ENCODE peak calls at places on chromosomes 13 and 19, in eight cellular contexts. One of them, this sample, is unnamed.

GRCh38 chr13:26557393-26558073 is at the start of gene WASF3:
- DNase-seq in fibroblast of mammary gland: peak
- DNase-seq in stimulated activated CD4-positive, alpha-beta T cell treated with anti-CD3 and anti-CD28 coated beads, TNF-alpha, amount 100 ng/mL, for 4 hours: no peak
- DNase-seq in activated gamma-delta T cell treated with Interleukin-2 at 50 U/mL for 16 hours: peak
- DNase-seq in body of pancreas: peak
- DNase-seq in NCI-H2171: peak
- DNase-seq in GM03348: peak
- DNase-seq in MCF 10A: peak
- DNase-seq in this sample: peak

GRCh38 chr13:97978661-97979450 is 25.4 kb downstream of the IPO5 start:
- DNase-seq in fibroblast of mammary gland: peak
- DNase-seq in stimulated activated CD4-positive, alpha-beta T cell treated with anti-CD3 and anti-CD28 coated beads, TNF-alpha, amount 100 ng/mL, for 4 hours: no peak
- DNase-seq in activated gamma-delta T cell treated with Interleukin-2 at 50 U/mL for 16 hours: no peak
- DNase-seq in body of pancreas: no peak
- DNase-seq in NCI-H2171: no peak
- DNase-seq in GM03348: peak
- DNase-seq in MCF 10A: peak
- DNase-seq in this sample: no peak

GRCh38 chr13:24693862-24694471 is 13.8 kb downstream of the ATP12A start:
- DNase-seq in fibroblast of mammary gland: peak
- DNase-seq in stimulated activated CD4-positive, alpha-beta T cell treated with anti-CD3 and anti-CD28 coated beads, TNF-alpha, amount 100 ng/mL, for 4 hours: no peak
- DNase-seq in activated gamma-delta T cell treated with Interleukin-2 at 50 U/mL for 16 hours: peak
- DNase-seq in body of pancreas: peak
- DNase-seq in NCI-H2171: peak
- DNase-seq in GM03348: no peak
- DNase-seq in MCF 10A: peak
- DNase-seq in this sample: peak

GRCh38 chr13:30873519-30873918 is 32.6 kb upstream of the MEDAG start:
- DNase-seq in fibroblast of mammary gland: no peak
- DNase-seq in stimulated activated CD4-positive, alpha-beta T cell treated with anti-CD3 and anti-CD28 coated beads, TNF-alpha, amount 100 ng/mL, for 4 hours: no peak
- DNase-seq in activated gamma-delta T cell treated with Interleukin-2 at 50 U/mL for 16 hours: no peak
- DNase-seq in body of pancreas: no peak
- DNase-seq in NCI-H2171: no peak
- DNase-seq in GM03348: no peak
- DNase-seq in MCF 10A: no peak
- DNase-seq in this sample: no peak

GRCh38 chr13:45690636-45691035 is 11.5 kb upstream of the CBY2 start:
- DNase-seq in fibroblast of mammary gland: no peak
- DNase-seq in stimulated activated CD4-positive, alpha-beta T cell treated with anti-CD3 and anti-CD28 coated beads, TNF-alpha, amount 100 ng/mL, for 4 hours: no peak
- DNase-seq in activated gamma-delta T cell treated with Interleukin-2 at 50 U/mL for 16 hours: no peak
- DNase-seq in body of pancreas: no peak
- DNase-seq in NCI-H2171: no peak
- DNase-seq in GM03348: no peak
- DNase-seq in MCF 10A: no peak
- DNase-seq in this sample: no peak

GRCh38 chr13:45021250-45021649 is 31.9 kb downstream of the GPALPP1 start:
- DNase-seq in fibroblast of mammary gland: no peak
- DNase-seq in stimulated activated CD4-positive, alpha-beta T cell treated with anti-CD3 and anti-CD28 coated beads, TNF-alpha, amount 100 ng/mL, for 4 hours: no peak
- DNase-seq in activated gamma-delta T cell treated with Interleukin-2 at 50 U/mL for 16 hours: no peak
- DNase-seq in body of pancreas: no peak
- DNase-seq in NCI-H2171: no peak
- DNase-seq in GM03348: no peak
- DNase-seq in MCF 10A: no peak
- DNase-seq in this sample: no peak

GRCh38 chr19:18998276-18998675 is 35.0 kb downstream of the SUGP2 start:
- DNase-seq in fibroblast of mammary gland: no peak
- DNase-seq in stimulated activated CD4-positive, alpha-beta T cell treated with anti-CD3 and anti-CD28 coated beads, TNF-alpha, amount 100 ng/mL, for 4 hours: no peak
- DNase-seq in activated gamma-delta T cell treated with Interleukin-2 at 50 U/mL for 16 hours: no peak
- DNase-seq in body of pancreas: no peak
- DNase-seq in NCI-H2171: no peak
- DNase-seq in GM03348: no peak
- DNase-seq in MCF 10A: no peak
- DNase-seq in this sample: no peak

GRCh38 chr13:73306688-73307087 is 247.9 kb downstream of the KLF5 start:
- DNase-seq in fibroblast of mammary gland: no peak
- DNase-seq in stimulated activated CD4-positive, alpha-beta T cell treated with anti-CD3 and anti-CD28 coated beads, TNF-alpha, amount 100 ng/mL, for 4 hours: no peak
- DNase-seq in activated gamma-delta T cell treated with Interleukin-2 at 50 U/mL for 16 hours: no peak
- DNase-seq in body of pancreas: no peak
- DNase-seq in NCI-H2171: no peak
- DNase-seq in GM03348: no peak
- DNase-seq in MCF 10A: no peak
- DNase-seq in this sample: no peak

GRCh38 chr19:30403583-30403982 is 31.4 kb downstream of the ZNF536 start:
- DNase-seq in fibroblast of mammary gland: no peak
- DNase-seq in stimulated activated CD4-positive, alpha-beta T cell treated with anti-CD3 and anti-CD28 coated beads, TNF-alpha, amount 100 ng/mL, for 4 hours: no peak
- DNase-seq in activated gamma-delta T cell treated with Interleukin-2 at 50 U/mL for 16 hours: no peak
- DNase-seq in body of pancreas: no peak
- DNase-seq in NCI-H2171: no peak
- DNase-seq in GM03348: no peak
- DNase-seq in MCF 10A: no peak
- DNase-seq in this sample: no peak

GRCh38 chr13:97367016-97367415 is 67.0 kb upstream of the RAP2A start:
- DNase-seq in fibroblast of mammary gland: peak
- DNase-seq in stimulated activated CD4-positive, alpha-beta T cell treated with anti-CD3 and anti-CD28 coated beads, TNF-alpha, amount 100 ng/mL, for 4 hours: no peak
- DNase-seq in activated gamma-delta T cell treated with Interleukin-2 at 50 U/mL for 16 hours: no peak
- DNase-seq in body of pancreas: peak
- DNase-seq in NCI-H2171: no peak
- DNase-seq in GM03348: no peak
- DNase-seq in MCF 10A: no peak
- DNase-seq in this sample: no peak

GRCh38 chr13:112693831-112694497 is 4.1 kb downstream of the ATP11A start:
- DNase-seq in fibroblast of mammary gland: peak
- DNase-seq in stimulated activated CD4-positive, alpha-beta T cell treated with anti-CD3 and anti-CD28 coated beads, TNF-alpha, amount 100 ng/mL, for 4 hours: no peak
- DNase-seq in activated gamma-delta T cell treated with Interleukin-2 at 50 U/mL for 16 hours: no peak
- DNase-seq in body of pancreas: peak
- DNase-seq in NCI-H2171: no peak
- DNase-seq in GM03348: peak
- DNase-seq in MCF 10A: peak
- DNase-seq in this sample: no peak

GRCh38 chr13:31956944-31957644 is 74.5 kb upstream of the FRY start:
- DNase-seq in fibroblast of mammary gland: no peak
- DNase-seq in stimulated activated CD4-positive, alpha-beta T cell treated with anti-CD3 and anti-CD28 coated beads, TNF-alpha, amount 100 ng/mL, for 4 hours: no peak
- DNase-seq in activated gamma-delta T cell treated with Interleukin-2 at 50 U/mL for 16 hours: no peak
- DNase-seq in body of pancreas: no peak
- DNase-seq in NCI-H2171: no peak
- DNase-seq in GM03348: no peak
- DNase-seq in MCF 10A: no peak
- DNase-seq in this sample: no peak

GRCh38 chr13:94967183-94968039 is 255.1 kb upstream of the SOX21 start:
- DNase-seq in fibroblast of mammary gland: no peak
- DNase-seq in stimulated activated CD4-positive, alpha-beta T cell treated with anti-CD3 and anti-CD28 coated beads, TNF-alpha, amount 100 ng/mL, for 4 hours: no peak
- DNase-seq in activated gamma-delta T cell treated with Interleukin-2 at 50 U/mL for 16 hours: no peak
- DNase-seq in body of pancreas: no peak
- DNase-seq in NCI-H2171: no peak
- DNase-seq in GM03348: peak
- DNase-seq in MCF 10A: peak
- DNase-seq in this sample: no peak

GRCh38 chr19:48565090-48565489 is 13.1 kb downstream of the SULT2B1 start:
- DNase-seq in fibroblast of mammary gland: peak
- DNase-seq in stimulated activated CD4-positive, alpha-beta T cell treated with anti-CD3 and anti-CD28 coated beads, TNF-alpha, amount 100 ng/mL, for 4 hours: no peak
- DNase-seq in activated gamma-delta T cell treated with Interleukin-2 at 50 U/mL for 16 hours: no peak
- DNase-seq in body of pancreas: no peak
- DNase-seq in NCI-H2171: no peak
- DNase-seq in GM03348: no peak
- DNase-seq in MCF 10A: peak
- DNase-seq in this sample: no peak

GRCh38 chr19:17468302-17469091 is 1.8 kb upstream of the SLC27A1 start:
- DNase-seq in fibroblast of mammary gland: no peak
- DNase-seq in stimulated activated CD4-positive, alpha-beta T cell treated with anti-CD3 and anti-CD28 coated beads, TNF-alpha, amount 100 ng/mL, for 4 hours: no peak
- DNase-seq in activated gamma-delta T cell treated with Interleukin-2 at 50 U/mL for 16 hours: no peak
- DNase-seq in body of pancreas: peak
- DNase-seq in NCI-H2171: no peak
- DNase-seq in GM03348: peak
- DNase-seq in MCF 10A: no peak
- DNase-seq in this sample: no peak

GRCh38 chr19:38073806-38074685 is 150.0 kb downstream of the DPF1 start:
- DNase-seq in fibroblast of mammary gland: no peak
- DNase-seq in stimulated activated CD4-positive, alpha-beta T cell treated with anti-CD3 and anti-CD28 coated beads, TNF-alpha, amount 100 ng/mL, for 4 hours: no peak
- DNase-seq in activated gamma-delta T cell treated with Interleukin-2 at 50 U/mL for 16 hours: no peak
- DNase-seq in body of pancreas: peak
- DNase-seq in NCI-H2171: peak
- DNase-seq in GM03348: no peak
- DNase-seq in MCF 10A: no peak
- DNase-seq in this sample: no peak

GRCh38 chr19:53507523-53508442 is 30.2 kb upstream of the ZNF331 start:
- DNase-seq in fibroblast of mammary gland: no peak
- DNase-seq in stimulated activated CD4-positive, alpha-beta T cell treated with anti-CD3 and anti-CD28 coated beads, TNF-alpha, amount 100 ng/mL, for 4 hours: no peak
- DNase-seq in activated gamma-delta T cell treated with Interleukin-2 at 50 U/mL for 16 hours: no peak
- DNase-seq in body of pancreas: no peak
- DNase-seq in NCI-H2171: no peak
- DNase-seq in GM03348: no peak
- DNase-seq in MCF 10A: no peak
- DNase-seq in this sample: no peak

GRCh38 chr19:54485846-54486245 is 12.8 kb upstream of the CDC42EP5 start:
- DNase-seq in fibroblast of mammary gland: no peak
- DNase-seq in stimulated activated CD4-positive, alpha-beta T cell treated with anti-CD3 and anti-CD28 coated beads, TNF-alpha, amount 100 ng/mL, for 4 hours: no peak
- DNase-seq in activated gamma-delta T cell treated with Interleukin-2 at 50 U/mL for 16 hours: no peak
- DNase-seq in body of pancreas: no peak
- DNase-seq in NCI-H2171: no peak
- DNase-seq in GM03348: no peak
- DNase-seq in MCF 10A: no peak
- DNase-seq in this sample: no peak

GRCh38 chr19:2464389-2464788 is 7.6 kb upstream of the LMNB2 start:
- DNase-seq in fibroblast of mammary gland: no peak
- DNase-seq in stimulated activated CD4-positive, alpha-beta T cell treated with anti-CD3 and anti-CD28 coated beads, TNF-alpha, amount 100 ng/mL, for 4 hours: no peak
- DNase-seq in activated gamma-delta T cell treated with Interleukin-2 at 50 U/mL for 16 hours: no peak
- DNase-seq in body of pancreas: no peak
- DNase-seq in NCI-H2171: no peak
- DNase-seq in GM03348: no peak
- DNase-seq in MCF 10A: no peak
- DNase-seq in this sample: no peak

GRCh38 chr13:23905766-23906165 is 8.5 kb upstream of the C1QTNF9B start:
- DNase-seq in fibroblast of mammary gland: no peak
- DNase-seq in stimulated activated CD4-positive, alpha-beta T cell treated with anti-CD3 and anti-CD28 coated beads, TNF-alpha, amount 100 ng/mL, for 4 hours: no peak
- DNase-seq in activated gamma-delta T cell treated with Interleukin-2 at 50 U/mL for 16 hours: no peak
- DNase-seq in body of pancreas: no peak
- DNase-seq in NCI-H2171: no peak
- DNase-seq in GM03348: no peak
- DNase-seq in MCF 10A: no peak
- DNase-seq in this sample: no peak

GRCh38 chr13:60334310-60334709 is 62.7 kb upstream of the TDRD3 start:
- DNase-seq in fibroblast of mammary gland: no peak
- DNase-seq in stimulated activated CD4-positive, alpha-beta T cell treated with anti-CD3 and anti-CD28 coated beads, TNF-alpha, amount 100 ng/mL, for 4 hours: no peak
- DNase-seq in activated gamma-delta T cell treated with Interleukin-2 at 50 U/mL for 16 hours: no peak
- DNase-seq in body of pancreas: no peak
- DNase-seq in NCI-H2171: no peak
- DNase-seq in GM03348: no peak
- DNase-seq in MCF 10A: no peak
- DNase-seq in this sample: no peak

GRCh38 chr13:93290503-93290902 is 63.9 kb downstream of the GPC6 start:
- DNase-seq in fibroblast of mammary gland: peak
- DNase-seq in stimulated activated CD4-positive, alpha-beta T cell treated with anti-CD3 and anti-CD28 coated beads, TNF-alpha, amount 100 ng/mL, for 4 hours: no peak
- DNase-seq in activated gamma-delta T cell treated with Interleukin-2 at 50 U/mL for 16 hours: no peak
- DNase-seq in body of pancreas: no peak
- DNase-seq in NCI-H2171: no peak
- DNase-seq in GM03348: no peak
- DNase-seq in MCF 10A: peak
- DNase-seq in this sample: no peak

GRCh38 chr19:6891761-6892385 is 4.5 kb downstream of the ADGRE1 start:
- DNase-seq in fibroblast of mammary gland: no peak
- DNase-seq in stimulated activated CD4-positive, alpha-beta T cell treated with anti-CD3 and anti-CD28 coated beads, TNF-alpha, amount 100 ng/mL, for 4 hours: no peak
- DNase-seq in activated gamma-delta T cell treated with Interleukin-2 at 50 U/mL for 16 hours: no peak
- DNase-seq in body of pancreas: no peak
- DNase-seq in NCI-H2171: no peak
- DNase-seq in GM03348: no peak
- DNase-seq in MCF 10A: no peak
- DNase-seq in this sample: no peak

GRCh38 chr13:76729690-76730089 is 156.5 kb downstream of the KCTD12 start:
- DNase-seq in fibroblast of mammary gland: no peak
- DNase-seq in stimulated activated CD4-positive, alpha-beta T cell treated with anti-CD3 and anti-CD28 coated beads, TNF-alpha, amount 100 ng/mL, for 4 hours: no peak
- DNase-seq in activated gamma-delta T cell treated with Interleukin-2 at 50 U/mL for 16 hours: no peak
- DNase-seq in body of pancreas: no peak
- DNase-seq in NCI-H2171: no peak
- DNase-seq in GM03348: no peak
- DNase-seq in MCF 10A: no peak
- DNase-seq in this sample: no peak

GRCh38 chr19:45809643-45810159 is 5.4 kb downstream of the RSPH6A start:
- DNase-seq in fibroblast of mammary gland: peak
- DNase-seq in stimulated activated CD4-positive, alpha-beta T cell treated with anti-CD3 and anti-CD28 coated beads, TNF-alpha, amount 100 ng/mL, for 4 hours: no peak
- DNase-seq in activated gamma-delta T cell treated with Interleukin-2 at 50 U/mL for 16 hours: no peak
- DNase-seq in body of pancreas: no peak
- DNase-seq in NCI-H2171: peak
- DNase-seq in GM03348: peak
- DNase-seq in MCF 10A: peak
- DNase-seq in this sample: no peak

GRCh38 chr19:54436031-54436523 is 12.9 kb upstream of the LENG8 start:
- DNase-seq in fibroblast of mammary gland: no peak
- DNase-seq in stimulated activated CD4-positive, alpha-beta T cell treated with anti-CD3 and anti-CD28 coated beads, TNF-alpha, amount 100 ng/mL, for 4 hours: no peak
- DNase-seq in activated gamma-delta T cell treated with Interleukin-2 at 50 U/mL for 16 hours: no peak
- DNase-seq in body of pancreas: no peak
- DNase-seq in NCI-H2171: no peak
- DNase-seq in GM03348: no peak
- DNase-seq in MCF 10A: no peak
- DNase-seq in this sample: no peak

GRCh38 chr13:40389081-40389641 is 277.3 kb downstream of the FOXO1 start:
- DNase-seq in fibroblast of mammary gland: no peak
- DNase-seq in stimulated activated CD4-positive, alpha-beta T cell treated with anti-CD3 and anti-CD28 coated beads, TNF-alpha, amount 100 ng/mL, for 4 hours: peak
- DNase-seq in activated gamma-delta T cell treated with Interleukin-2 at 50 U/mL for 16 hours: peak
- DNase-seq in body of pancreas: no peak
- DNase-seq in NCI-H2171: no peak
- DNase-seq in GM03348: no peak
- DNase-seq in MCF 10A: no peak
- DNase-seq in this sample: no peak

GRCh38 chr19:38046254-38047047 is 139.4 kb downstream of the SIPA1L3 start:
- DNase-seq in fibroblast of mammary gland: no peak
- DNase-seq in stimulated activated CD4-positive, alpha-beta T cell treated with anti-CD3 and anti-CD28 coated beads, TNF-alpha, amount 100 ng/mL, for 4 hours: no peak
- DNase-seq in activated gamma-delta T cell treated with Interleukin-2 at 50 U/mL for 16 hours: no peak
- DNase-seq in body of pancreas: no peak
- DNase-seq in NCI-H2171: no peak
- DNase-seq in GM03348: no peak
- DNase-seq in MCF 10A: no peak
- DNase-seq in this sample: peak

GRCh38 chr19:39846678-39847486 is 703 bp upstream of the FBL start:
- DNase-seq in fibroblast of mammary gland: no peak
- DNase-seq in stimulated activated CD4-positive, alpha-beta T cell treated with anti-CD3 and anti-CD28 coated beads, TNF-alpha, amount 100 ng/mL, for 4 hours: no peak
- DNase-seq in activated gamma-delta T cell treated with Interleukin-2 at 50 U/mL for 16 hours: no peak
- DNase-seq in body of pancreas: no peak
- DNase-seq in NCI-H2171: no peak
- DNase-seq in GM03348: no peak
- DNase-seq in MCF 10A: no peak
- DNase-seq in this sample: no peak

GRCh38 chr13:50629497-50629896 is 214.0 kb downstream of the DLEU7 start:
- DNase-seq in fibroblast of mammary gland: no peak
- DNase-seq in stimulated activated CD4-positive, alpha-beta T cell treated with anti-CD3 and anti-CD28 coated beads, TNF-alpha, amount 100 ng/mL, for 4 hours: no peak
- DNase-seq in activated gamma-delta T cell treated with Interleukin-2 at 50 U/mL for 16 hours: no peak
- DNase-seq in body of pancreas: no peak
- DNase-seq in NCI-H2171: no peak
- DNase-seq in GM03348: no peak
- DNase-seq in MCF 10A: no peak
- DNase-seq in this sample: no peak

GRCh38 chr19:30757836-30758617 is 385.8 kb downstream of the ZNF536 start:
- DNase-seq in fibroblast of mammary gland: no peak
- DNase-seq in stimulated activated CD4-positive, alpha-beta T cell treated with anti-CD3 and anti-CD28 coated beads, TNF-alpha, amount 100 ng/mL, for 4 hours: no peak
- DNase-seq in activated gamma-delta T cell treated with Interleukin-2 at 50 U/mL for 16 hours: no peak
- DNase-seq in body of pancreas: no peak
- DNase-seq in NCI-H2171: no peak
- DNase-seq in GM03348: no peak
- DNase-seq in MCF 10A: no peak
- DNase-seq in this sample: no peak